ENCODE peak calls at places on chromosome 1, in eight cellular contexts. Z is foreskin fibroblast; F is AG08395; A is stimulated activated CD8-positive, alpha-beta memory T cell treated with anti-CD3 and anti-CD28 coated beads, Interleukin-2, amount 100 ng/mL, for 48 hours; E is heart right ventricle; U is mesendoderm; C is NT2/D1; S is brain microvascular endothelial cell. G is an unnamed sample.

GRCh38 chr1:26290416-26291261 is 10.8 kb downstream of the SH3BGRL3 start:
- DNase-seq in F (no peak), Z (no peak), S (no peak), U (no peak), E (no peak), C (no peak), A (no peak), G (no peak)

GRCh38 chr1:8571200-8571984 is 246.0 kb downstream of the RERE start:
- DNase-seq in F (peak), U (peak), Z (peak), C (no peak), E (no peak), S (peak), A (no peak), G (no peak)

GRCh38 chr1:24933468-24933867 is 3.4 kb upstream of the RUNX3 start:
- DNase-seq in S (no peak), Z (no peak), C (no peak), F (no peak), A (no peak), E (no peak), U (peak), G (no peak)

GRCh38 chr1:143680304-143680703 is 291.5 kb downstream of the FAM72C start:
- DNase-seq in U (no peak), A (no peak), S (no peak), E (no peak), C (no peak), Z (no peak), F (no peak), G (no peak)

GRCh38 chr1:212692774-212693644 is 6.6 kb downstream of the BATF3 start:
- DNase-seq in Z (peak), A (no peak), E (no peak), S (no peak), F (peak), U (peak), C (peak), G (no peak)

GRCh38 chr1:241413386-241413785 is 56.4 kb upstream of the RGS7 start:
- DNase-seq in U (peak), Z (peak), E (no peak), F (peak), A (no peak), C (no peak), S (peak), G (no peak)

GRCh38 chr1:17538010-17538409 is 1.5 kb upstream of the ARHGEF10L start:
- DNase-seq in E (no peak), F (no peak), U (no peak), A (no peak), S (no peak), C (no peak), Z (no peak), G (no peak)

GRCh38 chr1:199857103-199857502 is 170.4 kb upstream of the NR5A2 start:
- DNase-seq in C (no peak), E (no peak), F (peak), Z (peak), A (no peak), U (peak), S (peak), G (no peak)